ENCODE peak calls at places on chromosome 9, in four cellular contexts. One of them, this sample, is unnamed. For H3K4me1, the result is how much of the 10 kb centered on the place peaks cover.

GRCh38 chr9:99445377-99445891 is 223.4 kb downstream of the SEC61B start:
- DNase-seq in stomach: no peak
- DNase-seq in heart right ventricle: peak
- DNase-seq in GM23338: no peak
- DNase-seq in this sample: no peak

GRCh38 chr9:126497673-126498255 is 116.0 kb upstream of the LMX1B start:
- DNase-seq in stomach: no peak
- DNase-seq in heart right ventricle: no peak
- DNase-seq in GM23338: no peak
- DNase-seq in this sample: peak

GRCh38 chr9:137607141-137607857 is 1.8 kb downstream of the ARRDC1 start:
- DNase-seq in stomach: no peak
- DNase-seq in heart right ventricle: no peak
- DNase-seq in GM23338: no peak
- DNase-seq in this sample: no peak

GRCh38 chr9:81266086-81266485 is 423.3 kb downstream of the TLE1 start:
- DNase-seq in stomach: no peak
- DNase-seq in heart right ventricle: no peak
- DNase-seq in GM23338: no peak
- DNase-seq in this sample: no peak

GRCh38 chr9:96638606-96639364 is 16.3 kb downstream of the PRXL2C start:
- DNase-seq in stomach: no peak
- DNase-seq in heart right ventricle: no peak
- DNase-seq in GM23338: peak
- DNase-seq in this sample: no peak

GRCh38 chr9:111036068-111036789 is 2.0 kb downstream of the LPAR1 start:
- DNase-seq in stomach: peak
- DNase-seq in heart right ventricle: peak
- DNase-seq in GM23338: peak
- DNase-seq in this sample: peak

GRCh38 chr9:91451431-91452270 is 28.0 kb upstream of the NFIL3 start:
- DNase-seq in stomach: no peak
- DNase-seq in heart right ventricle: no peak
- DNase-seq in GM23338: no peak
- DNase-seq in this sample: no peak

GRCh38 chr9:118595719-118596305 is 773.4 kb downstream of the BRINP1 start:
- DNase-seq in stomach: no peak
- DNase-seq in heart right ventricle: no peak
- DNase-seq in GM23338: peak
- DNase-seq in this sample: no peak

GRCh38 chr9:127154003-127154389 is 31.6 kb upstream of the ANGPTL2 start:
- DNase-seq in stomach: peak
- DNase-seq in heart right ventricle: no peak
- DNase-seq in GM23338: no peak
- DNase-seq in this sample: no peak

GRCh38 chr9:35814106-35814840 is 569 bp downstream of the HINT2 start:
- DNase-seq in stomach: peak
- DNase-seq in heart right ventricle: peak
- DNase-seq in GM23338: peak
- DNase-seq in this sample: peak

GRCh38 chr9:8845376-8845775 is 1045.8 kb upstream of the DMAC1 start:
- DNase-seq in stomach: no peak
- DNase-seq in heart right ventricle: peak
- DNase-seq in GM23338: no peak
- DNase-seq in this sample: no peak

GRCh38 chr9:4678679-4679267 is 596 bp upstream of the CDC37L1 start:
- DNase-seq in stomach: no peak
- DNase-seq in heart right ventricle: no peak
- DNase-seq in GM23338: peak
- DNase-seq in this sample: no peak

GRCh38 chr9:89943309-89943708 is 338.5 kb downstream of the GADD45G start:
- DNase-seq in stomach: no peak
- DNase-seq in heart right ventricle: no peak
- DNase-seq in GM23338: no peak
- DNase-seq in this sample: no peak

GRCh38 chr9:7011395-7012067 is 253.8 kb downstream of the KDM4C start:
- DNase-seq in stomach: no peak
- DNase-seq in heart right ventricle: no peak
- DNase-seq in GM23338: peak
- DNase-seq in this sample: no peak

GRCh38 chr9:135591491-135592330 is 30.2 kb downstream of the PAEP start:
- DNase-seq in stomach: no peak
- DNase-seq in heart right ventricle: no peak
- DNase-seq in GM23338: no peak
- DNase-seq in this sample: no peak

GRCh38 chr9:28050046-28050445 is 476.8 kb upstream of the C9orf72 start:
- DNase-seq in stomach: no peak
- DNase-seq in heart right ventricle: no peak
- DNase-seq in GM23338: no peak
- DNase-seq in this sample: no peak

GRCh38 chr9:112443200-112443599 is 43.4 kb upstream of the KIAA1958 start:
- DNase-seq in stomach: no peak
- DNase-seq in heart right ventricle: no peak
- DNase-seq in GM23338: peak
- DNase-seq in this sample: no peak

GRCh38 chr9:93154293-93154903 is 20.3 kb upstream of the NINJ1 start:
- DNase-seq in stomach: no peak
- DNase-seq in heart right ventricle: no peak
- DNase-seq in GM23338: peak
- DNase-seq in this sample: no peak

GRCh38 chr9:85077954-85078353 is 408.4 kb downstream of the NTRK2 start:
- DNase-seq in stomach: no peak
- DNase-seq in heart right ventricle: no peak
- DNase-seq in GM23338: no peak
- DNase-seq in this sample: no peak

GRCh38 chr9:35813434-35814105 is 1.3 kb downstream of the HINT2 start:
- DNase-seq in stomach: no peak
- DNase-seq in heart right ventricle: no peak
- DNase-seq in GM23338: peak
- DNase-seq in this sample: no peak

GRCh38 chr9:81431662-81432061 is 257.7 kb downstream of the TLE1 start:
- DNase-seq in stomach: no peak
- DNase-seq in heart right ventricle: no peak
- DNase-seq in GM23338: no peak
- DNase-seq in this sample: no peak

GRCh38 chr9:90775657-90776056 is 26.0 kb upstream of the SYK start:
- DNase-seq in stomach: no peak
- DNase-seq in heart right ventricle: no peak
- DNase-seq in GM23338: no peak
- DNase-seq in this sample: no peak

GRCh38 chr9:77891150-77891549 is 140.5 kb downstream of the GNAQ start:
- DNase-seq in stomach: no peak
- DNase-seq in heart right ventricle: no peak
- DNase-seq in GM23338: no peak
- DNase-seq in this sample: no peak

GRCh38 chr9:28073278-28073677 is 500.0 kb upstream of the C9orf72 start:
- DNase-seq in stomach: peak
- DNase-seq in heart right ventricle: no peak
- DNase-seq in GM23338: peak
- DNase-seq in this sample: no peak

GRCh38 chr9:22028394-22028793 is 19.3 kb upstream of the CDKN2B start:
- DNase-seq in stomach: no peak
- DNase-seq in heart right ventricle: no peak
- DNase-seq in GM23338: no peak
- DNase-seq in this sample: no peak

GRCh38 chr9:128607642-128608350 is 48.9 kb downstream of the DYNC2I2 start:
- DNase-seq in stomach: peak
- DNase-seq in heart right ventricle: peak
- DNase-seq in GM23338: no peak
- DNase-seq in this sample: no peak

GRCh38 chr9:5719546-5719945 is 90.6 kb downstream of the RIC1 start:
- DNase-seq in stomach: no peak
- DNase-seq in heart right ventricle: no peak
- DNase-seq in GM23338: no peak
- DNase-seq in this sample: no peak

GRCh38 chr9:4491621-4491975 is 1.3 kb downstream of the SLC1A1 start:
- DNase-seq in stomach: peak
- DNase-seq in heart right ventricle: no peak
- DNase-seq in GM23338: peak
- DNase-seq in this sample: peak

GRCh38 chr9:107294756-107295155 is 11.7 kb downstream of the RAD23B start:
- DNase-seq in stomach: no peak
- DNase-seq in heart right ventricle: no peak
- DNase-seq in GM23338: no peak
- DNase-seq in this sample: no peak

GRCh38 chr9:107293555-107294085 is 10.5 kb downstream of the RAD23B start:
- DNase-seq in stomach: no peak
- DNase-seq in heart right ventricle: no peak
- DNase-seq in GM23338: no peak
- DNase-seq in this sample: no peak

GRCh38 chr9:107295995-107296394 is 12.9 kb downstream of the RAD23B start:
- DNase-seq in stomach: no peak
- DNase-seq in heart right ventricle: no peak
- DNase-seq in GM23338: no peak
- DNase-seq in this sample: no peak

DNA sequence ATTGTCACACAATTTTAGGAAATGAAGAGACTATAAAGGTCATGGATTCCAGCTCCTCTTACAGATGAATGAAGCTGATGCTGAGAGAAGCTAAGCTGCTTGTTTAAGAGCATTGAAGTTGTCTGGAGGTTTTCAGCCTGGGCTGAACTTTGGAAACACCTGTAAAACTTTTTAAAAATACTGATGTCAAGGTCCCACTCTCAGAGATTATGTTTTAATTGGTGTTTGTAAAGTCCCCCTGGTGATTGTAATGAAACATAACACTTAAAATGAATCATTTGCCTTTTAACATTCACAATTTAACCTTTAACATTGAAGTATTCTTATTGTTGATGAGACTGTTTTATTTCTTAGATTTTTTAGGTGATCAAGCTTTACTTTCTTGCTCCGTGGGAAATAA is 16.4 kb downstream of the RAD23B start:
- DNase-seq in stomach: no peak
- DNase-seq in heart right ventricle: no peak
- DNase-seq in GM23338: no peak
- DNase-seq in this sample: no peak
- TF ChIP-seq CTCF in stomach: no peak
- TF ChIP-seq CTCF in heart right ventricle: peak
- TF ChIP-seq CTCF in GM23338: peak
- TF ChIP-seq CTCF in this sample: no peak

DNA sequence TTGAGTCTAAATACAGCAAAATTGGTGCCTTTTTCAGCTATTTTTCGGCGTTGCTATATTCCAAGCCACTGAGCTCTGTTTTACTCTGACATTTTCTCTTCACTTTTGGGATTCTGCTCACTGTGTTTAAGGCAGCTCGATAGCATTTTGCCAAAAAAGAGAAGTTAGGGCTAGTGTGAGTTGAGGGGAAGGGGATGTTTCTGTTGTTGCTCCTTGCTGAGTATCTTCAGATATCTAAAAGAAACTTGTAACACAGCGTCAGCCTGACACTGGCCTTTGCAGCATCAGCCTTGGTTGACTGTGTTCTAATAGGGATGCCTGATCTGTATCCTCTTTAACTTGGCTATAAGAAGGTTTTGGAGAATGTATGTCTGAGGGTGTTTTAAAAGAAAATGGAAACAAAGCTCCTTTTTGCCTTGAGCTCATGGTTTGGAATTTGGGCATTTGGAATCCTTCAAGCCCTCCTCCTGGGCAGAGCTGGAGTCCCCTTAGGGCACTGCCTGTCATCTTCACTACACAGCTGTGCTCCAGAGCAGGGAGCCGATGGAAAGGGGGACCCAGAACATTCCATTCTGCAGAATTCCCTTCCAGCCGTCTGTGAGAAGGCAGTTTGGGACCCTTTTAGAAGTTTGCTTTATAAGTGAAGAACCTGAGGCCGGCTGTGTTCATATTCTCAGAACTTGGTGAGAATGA is 63.0 kb downstream of the EXOSC2 start:
- DNase-seq in stomach: no peak
- DNase-seq in heart right ventricle: no peak
- DNase-seq in GM23338: peak
- DNase-seq in this sample: no peak
- H3K4me3 ChIP-seq in stomach: no peak
- H3K4me3 ChIP-seq in heart right ventricle: no peak
- H3K4me3 ChIP-seq in GM23338: no peak
- H3K4me3 ChIP-seq in this sample: no peak

DNA sequence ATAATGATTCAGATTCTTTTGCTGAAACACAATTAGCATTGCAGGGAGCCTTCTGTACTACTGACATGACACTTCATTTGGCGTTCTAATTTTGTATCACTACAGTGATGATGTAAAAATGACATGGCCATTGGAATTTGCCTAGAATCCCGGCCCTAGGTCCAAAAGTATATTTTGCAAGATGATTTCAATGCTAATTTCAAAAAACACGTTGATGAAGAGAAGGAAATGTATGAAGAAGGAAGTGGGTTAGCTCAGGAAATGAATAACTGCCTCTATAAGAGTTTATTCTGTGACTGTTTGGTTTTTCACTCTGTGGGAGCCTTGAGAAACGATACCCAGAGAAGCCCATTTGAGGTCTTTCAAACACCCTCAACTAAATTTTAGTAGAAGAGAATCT is 59.3 kb downstream of the OSTF1 start:
- DNase-seq in stomach: no peak
- DNase-seq in heart right ventricle: no peak
- DNase-seq in GM23338: no peak
- DNase-seq in this sample: no peak
- H3K4me1 ChIP-seq in stomach: half or more
- H3K4me1 ChIP-seq in heart right ventricle: under half
- H3K4me1 ChIP-seq in GM23338: under half
- H3K4me1 ChIP-seq in this sample: under half

GRCh38 chr9:94174164-94174563 is 84.9 kb upstream of the ZNF169 start:
- DNase-seq in stomach: no peak
- DNase-seq in heart right ventricle: no peak
- DNase-seq in GM23338: no peak
- DNase-seq in this sample: no peak

GRCh38 chr9:94175669-94176068 is 83.4 kb upstream of the ZNF169 start:
- DNase-seq in stomach: no peak
- DNase-seq in heart right ventricle: no peak
- DNase-seq in GM23338: no peak
- DNase-seq in this sample: no peak

GRCh38 chr9:94178927-94179326 is 80.2 kb upstream of the ZNF169 start:
- DNase-seq in stomach: no peak
- DNase-seq in heart right ventricle: no peak
- DNase-seq in GM23338: no peak
- DNase-seq in this sample: no peak

GRCh38 chr9:94173632-94174031 is 85.5 kb upstream of the ZNF169 start:
- DNase-seq in stomach: no peak
- DNase-seq in heart right ventricle: no peak
- DNase-seq in GM23338: no peak
- DNase-seq in this sample: no peak

DNA sequence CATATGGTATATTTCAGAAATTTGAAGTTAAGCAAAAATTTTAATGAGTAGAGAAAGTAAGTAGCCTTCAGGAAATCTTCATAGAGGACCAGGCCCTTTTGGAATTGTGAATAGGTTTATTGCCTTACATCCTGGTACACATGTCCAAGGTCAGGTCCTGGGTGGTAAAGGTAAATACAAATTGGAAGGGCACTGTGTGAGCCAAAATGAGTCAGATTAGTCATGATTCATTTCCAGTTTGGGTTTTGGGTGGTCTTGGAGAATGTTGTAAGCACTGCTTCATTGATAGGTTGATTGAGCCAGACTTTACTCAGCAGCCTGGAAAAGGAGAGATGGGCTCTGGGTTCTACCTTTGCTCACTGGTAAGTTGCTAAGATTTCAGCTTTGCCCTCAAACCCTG is 82.5 kb upstream of the ZNF169 start:
- DNase-seq in stomach: no peak
- DNase-seq in heart right ventricle: no peak
- DNase-seq in GM23338: no peak
- DNase-seq in this sample: no peak
- TF ChIP-seq CTCF in stomach: no peak
- TF ChIP-seq CTCF in heart right ventricle: no peak
- TF ChIP-seq CTCF in GM23338: no peak
- TF ChIP-seq CTCF in this sample: no peak

GRCh38 chr9:71783120-71783523 is 14.8 kb upstream of the CEMIP2 start:
- DNase-seq in stomach: peak
- DNase-seq in heart right ventricle: peak
- DNase-seq in GM23338: no peak
- DNase-seq in this sample: peak
- H3K4me3 ChIP-seq in stomach: no peak
- H3K4me3 ChIP-seq in heart right ventricle: no peak
- H3K4me3 ChIP-seq in GM23338: no peak
- H3K4me3 ChIP-seq in this sample: no peak